ENCODE peak calls at places on chromosomes 6 and 20, in six cellular contexts. R is IMR-90, G is H1, V is neuronal stem cell, U is mesenchymal stem cell, A is trophoblast cell. O is an unnamed sample.

GRCh38 chr20:51811040-51811351 is 8.7 kb upstream of the SALL4 start:
- DNase-seq in V (no peak), G (no peak), R (peak; percentile 81), A (peak; percentile 51), U (peak; percentile 70), O (no peak)

GRCh38 chr6:34231566-34232336 is 4.9 kb upstream of the HMGA1 start:
- DNase-seq in G (no peak), U (no peak), V (no peak), R (no peak), A (peak; percentile 59), O (no peak)

GRCh38 chr6:166736606-166737005 is 109.6 kb upstream of the RPS6KA2 start:
- DNase-seq in U (peak; percentile 80), A (no peak), R (peak; percentile 59), V (no peak), G (no peak), O (no peak)

GRCh38 chr6:91167846-91168245 is 581.0 kb upstream of the MAP3K7 start:
- DNase-seq in G (no peak), V (no peak), U (peak; percentile 5), R (no peak), A (no peak), O (no peak)

GRCh38 chr6:106519460-106520394 is 109.6 kb downstream of the RTN4IP1 start:
- DNase-seq in R (peak; percentile 95), U (peak; percentile 97), G (no peak), V (no peak), A (peak; percentile 49), O (no peak)

GRCh38 chr6:40457261-40457660 is 129.9 kb downstream of the LRFN2 start:
- DNase-seq in U (no peak), A (no peak), R (no peak), G (no peak), V (no peak), O (no peak)

GRCh38 chr20:63538204-63539091 is 1.3 kb upstream of the PTK6 start:
- DNase-seq in G (no peak), R (peak; percentile 22), U (peak; percentile 60), V (no peak), A (no peak), O (no peak)

GRCh38 chr20:44908987-44909871 is 631 bp upstream of the PABPC1L start:
- DNase-seq in G (no peak), A (no peak), R (no peak), U (peak; percentile 18), V (peak; percentile 6), O (no peak)

GRCh38 chr20:62609811-62610757 is 32.2 kb upstream of the SLCO4A1 start:
- DNase-seq in V (no peak), R (no peak), A (no peak), G (no peak), U (no peak), O (no peak)

GRCh38 chr20:63129991-63130653 is 85.8 kb downstream of the YTHDF1 start:
- DNase-seq in V (no peak), A (no peak), R (no peak), U (no peak), G (no peak), O (peak; percentile 31)

GRCh38 chr6:139577991-139578604 is 203.7 kb upstream of the CITED2 start:
- DNase-seq in G (no peak), V (no peak), R (peak; percentile 94), U (peak; percentile 90), A (no peak), O (no peak)

GRCh38 chr20:19998990-19999705 is 18.0 kb upstream of the NAA20 start:
- DNase-seq in R (no peak), A (no peak), U (no peak), G (no peak), V (no peak), O (no peak)

GRCh38 chr6:28267695-28268059 is 734 bp downstream of the ZSCAN26 start:
- DNase-seq in R (no peak), G (no peak), A (no peak), U (no peak), V (no peak), O (no peak)

GRCh38 chr6:108107102-108107501 is 32.6 kb upstream of the OSTM1 start:
- DNase-seq in G (no peak), A (no peak), V (no peak), U (no peak), R (no peak), O (no peak)

GRCh38 chr20:62367136-62367482 is at the start of gene LAMA5:
- DNase-seq in A (peak; percentile 72), V (peak; percentile 77), G (no peak), U (no peak), R (no peak), O (peak; percentile 76)

GRCh38 chr20:6700563-6701328 is 66.7 kb upstream of the BMP2 start:
- DNase-seq in R (no peak), U (no peak), A (peak; percentile 4), V (no peak), G (no peak), O (no peak)

GRCh38 chr6:138455746-138456392 is 43.4 kb downstream of the NHSL1 start:
- DNase-seq in G (no peak), V (no peak), A (no peak), R (peak; percentile 52), U (no peak), O (no peak)

GRCh38 chr6:7901780-7902179 is 8.8 kb downstream of the TXNDC5 start:
- DNase-seq in G (no peak), A (no peak), U (no peak), R (no peak), V (no peak), O (no peak)

GRCh38 chr6:117270121-117270959 is 5.0 kb downstream of the VGLL2 start:
- DNase-seq in V (no peak), R (no peak), A (peak; percentile 21), U (peak; percentile 12), G (no peak), O (peak; percentile 68)

GRCh38 chr20:9301129-9302072 is 213.0 kb upstream of the LAMP5 start:
- DNase-seq in A (no peak), U (peak; percentile 74), R (peak; percentile 89), G (no peak), V (no peak), O (no peak)

GRCh38 chr6:127518212-127518709 is 874 bp downstream of the MTCL3 start:
- DNase-seq in V (peak; percentile 26), R (no peak), U (no peak), A (no peak), G (no peak), O (no peak)

GRCh38 chr20:63943007-63943807 is 13.0 kb downstream of the UCKL1 start:
- DNase-seq in U (no peak), V (no peak), A (no peak), G (no peak), R (no peak), O (no peak)

GRCh38 chr6:33241968-33242367 is 29.7 kb downstream of the VPS52 start:
- DNase-seq in V (no peak), R (no peak), G (no peak), A (no peak), U (no peak), O (no peak)

GRCh38 chr20:51428451-51429143 is 113.9 kb downstream of the NFATC2 start:
- DNase-seq in R (peak; percentile 44), V (no peak), G (no peak), U (peak; percentile 81), A (peak; percentile 68), O (no peak)

GRCh38 chr20:62359491-62360121 is 7.5 kb downstream of the LAMA5 start:
- DNase-seq in G (no peak), U (peak; percentile 71), A (no peak), V (no peak), R (no peak), O (peak; percentile 32)

GRCh38 chr6:17589402-17590116 is 10.5 kb upstream of the FAM8A1 start:
- DNase-seq in A (peak; percentile 97), U (peak; percentile 92), R (peak; percentile 95), V (no peak), G (no peak), O (peak; percentile 58)

DNA sequence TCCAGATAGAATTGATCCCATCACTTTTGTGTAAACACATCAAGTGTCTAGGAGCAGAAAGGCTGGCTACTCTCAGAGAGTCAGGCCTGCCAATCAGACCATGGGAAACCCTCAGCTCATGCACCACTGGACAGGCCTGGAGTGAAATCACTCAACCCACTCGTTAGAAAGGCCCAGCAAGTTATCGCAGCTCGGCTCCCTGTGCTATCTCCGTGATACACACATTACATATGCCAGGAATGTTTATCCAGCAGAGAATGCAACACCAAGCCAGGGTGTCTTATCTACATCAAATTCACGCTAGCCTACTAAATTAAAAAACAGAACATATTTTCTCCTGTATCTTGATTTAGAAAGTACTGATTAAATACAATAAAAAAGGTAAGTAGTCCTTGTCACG is 232.4 kb upstream of the FOXQ1 start:
- DNase-seq in V (no peak), A (peak; percentile 41), G (no peak), R (no peak), U (peak; percentile 12), O (no peak)
- H4K91ac ChIP-seq in V (no peak overlapping the region), A (no peak overlapping the region), G (no peak overlapping the region), R (no peak overlapping the region), U (no peak overlapping the region), O (no peak overlapping the region)

DNA sequence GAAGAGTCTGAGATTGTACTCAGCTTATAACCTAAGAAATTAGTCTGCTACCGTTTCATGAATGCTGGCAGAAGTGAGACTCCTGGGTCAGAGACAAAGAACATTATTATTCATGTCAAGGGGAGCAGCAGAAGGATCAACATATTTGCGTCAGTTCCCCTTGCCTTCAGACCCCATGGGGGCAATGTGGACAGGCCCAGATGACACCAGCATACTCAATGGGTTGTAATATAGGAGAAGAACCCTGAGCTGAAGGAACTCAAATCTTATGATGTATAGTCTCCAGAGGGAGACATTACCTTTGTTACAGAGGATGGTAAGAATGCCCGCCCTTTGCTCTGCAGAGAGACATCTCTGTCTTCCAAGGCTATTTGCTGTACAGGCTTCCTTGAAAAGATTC is 384.4 kb downstream of the EPM2A start:
- DNase-seq in G (no peak), V (no peak), R (no peak), A (no peak), U (no peak), O (no peak)
- H4K91ac ChIP-seq in G (no peak overlapping the region), V (no peak overlapping the region), R (no peak overlapping the region), A (no peak overlapping the region), U (no peak overlapping the region), O (no peak overlapping the region)

DNA sequence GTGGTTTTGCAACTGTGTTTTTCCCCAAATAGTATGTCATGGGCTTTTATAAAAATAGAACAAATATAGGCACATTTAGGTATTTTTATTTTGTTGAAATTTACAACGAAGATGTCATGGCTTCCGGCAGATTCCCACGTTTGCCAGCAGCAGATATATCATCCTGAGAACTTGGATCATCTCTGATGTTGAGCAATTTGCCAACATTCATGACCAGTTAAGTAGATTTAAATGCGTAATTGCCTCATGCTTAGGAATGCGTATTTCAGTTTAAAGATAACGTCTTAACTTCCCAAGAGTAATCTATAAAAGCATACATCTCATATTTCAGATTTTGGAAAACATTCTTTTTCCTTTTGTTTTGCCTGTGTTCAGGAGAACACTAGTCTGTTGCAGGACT is 457.8 kb downstream of the QKI start:
- DNase-seq in G (no peak), A (peak; percentile 61), R (peak; percentile 98), V (no peak), U (peak; percentile 14), O (no peak)
- H4K91ac ChIP-seq in G (no peak overlapping the region), A (no peak overlapping the region), R (no peak overlapping the region), V (no peak overlapping the region), U (no peak overlapping the region), O (no peak overlapping the region)

DNA sequence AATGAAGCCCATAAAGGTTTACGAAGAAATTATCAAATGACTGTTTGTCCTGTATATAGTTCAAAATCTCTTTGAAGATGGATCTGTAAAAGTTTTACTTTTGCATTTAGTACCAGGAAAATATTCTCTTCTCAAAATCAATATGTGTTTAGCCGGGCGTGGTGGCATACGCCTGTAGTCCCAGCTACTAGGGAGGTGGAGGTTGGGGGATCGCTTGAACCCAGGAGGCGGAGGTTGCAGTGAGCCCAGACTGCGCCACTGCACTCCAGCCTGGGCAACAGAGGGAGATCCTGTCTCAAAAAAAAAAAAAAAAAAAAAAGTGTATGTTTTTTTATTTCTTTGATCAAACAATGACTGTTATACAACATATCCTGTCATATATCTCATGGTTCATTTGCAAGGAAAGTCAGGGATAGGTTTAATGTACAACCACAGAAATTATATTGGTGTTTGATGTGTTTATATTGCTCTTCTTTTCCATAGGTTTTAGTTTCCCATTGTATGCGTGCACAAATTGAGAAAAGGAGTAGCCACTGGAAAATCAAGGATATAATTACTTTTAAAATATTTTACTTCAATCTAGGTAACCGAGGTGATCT is 40.1 kb downstream of the SOX4 start:
- DNase-seq in A (no peak), G (no peak), R (no peak), V (no peak), U (no peak), O (no peak)
- H4K91ac ChIP-seq in A (no peak overlapping the region), G (no peak overlapping the region), R (no peak overlapping the region), V (no peak overlapping the region), U (no peak overlapping the region), O (no peak overlapping the region)